ENCODE peak calls at places on chromosome 11, in six cellular contexts. N is stimulated activated CD8-positive, alpha-beta memory T cell treated with anti-CD3 and anti-CD28 coated beads, Interleukin-4, amount 100 ng/mL, for 4 hours; E is activated CD4-positive, alpha-beta memory T cell treated with anti-CD3 and anti-CD28 coated beads for 36 hours; Q is HTR-8/SVneo; G is AG09309; P is cardiac muscle cell. U is an unnamed sample.
A peak's percentile ranks its signal among the peaks of the same experiment; 100 is the strongest.

GRCh38 chr11:126661051-126661450 is 305.6 kb downstream of the ST3GAL4 start:
- DNase-seq in N (no peak), E (no peak), Q (no peak), G (no peak), P (no peak), U (no peak)

GRCh38 chr11:71246559-71246958 is 5.8 kb downstream of the SHANK2 start:
- DNase-seq in N (no peak), E (no peak), Q (no peak), G (no peak), P (no peak), U (peak; percentile 13)

GRCh38 chr11:57219021-57219627 is 17.9 kb downstream of the APLNR start:
- DNase-seq in N (no peak), E (no peak), Q (no peak), G (no peak), P (no peak), U (no peak)

GRCh38 chr11:87722756-87723599 is 452.3 kb downstream of the RAB38 start:
- DNase-seq in N (no peak), E (no peak), Q (peak; percentile 4), G (peak; percentile 5), P (peak; percentile 11), U (no peak)

GRCh38 chr11:56783448-56784041 is 35.0 kb upstream of the OR9G4 start:
- DNase-seq in N (no peak), E (no peak), Q (peak; percentile 12), G (peak; percentile 38), P (peak; percentile 76), U (no peak)

GRCh38 chr11:111514216-111515031 is at the start of gene HOATZ:
- DNase-seq in N (no peak), E (no peak), Q (no peak), G (no peak), P (peak; percentile 54), U (no peak)

GRCh38 chr11:34204396-34205279 is 99.2 kb downstream of the NAT10 start:
- DNase-seq in N (no peak), E (no peak), Q (no peak), G (no peak), P (no peak), U (no peak)

GRCh38 chr11:5625281-5625680 is 480 bp downstream of the TRIM34 start:
- DNase-seq in N (no peak), E (no peak), Q (no peak), G (no peak), P (no peak), U (no peak)

GRCh38 chr11:18312663-18313420 is 9.1 kb downstream of the HPS5 start:
- DNase-seq in N (no peak), E (no peak), Q (peak; percentile 40), G (peak; percentile 61), P (no peak), U (no peak)

GRCh38 chr11:7418916-7419315 is 66.4 kb upstream of the OLFML1 start:
- DNase-seq in N (no peak), E (no peak), Q (no peak), G (no peak), P (no peak), U (no peak)

GRCh38 chr11:47033439-47033838 is 96.9 kb downstream of the CSTPP1 start:
- DNase-seq in N (no peak), E (no peak), Q (no peak), G (no peak), P (no peak), U (no peak)

GRCh38 chr11:85961930-85962363 is 106.8 kb downstream of the CCDC83 start:
- DNase-seq in N (no peak), E (no peak), Q (peak; percentile 24), G (no peak), P (no peak), U (no peak)

GRCh38 chr11:124841765-124842700 is 23.2 kb upstream of the ROBO3 start:
- DNase-seq in N (no peak), E (no peak), Q (no peak), G (no peak), P (no peak), U (no peak)

GRCh38 chr11:12287374-12288211 is 89.8 kb upstream of the PARVA start:
- DNase-seq in N (no peak), E (no peak), Q (peak; percentile 74), G (peak; percentile 91), P (peak; percentile 80), U (peak; percentile 54)